ENCODE peak calls at places on chromosomes 4 and X, in five cellular contexts. One of them, this sample, is unnamed.

GRCh38 chr4:78645853-78646757 is 94.5 kb downstream of the ANXA3 start:
- DNase-seq in lower leg skin: peak; percentile 95
- DNase-seq in A549: peak; percentile 21
- DNase-seq in Peyer's patch: peak; percentile 77
- DNase-seq in upper lobe of left lung: no peak
- DNase-seq in this sample: peak; percentile 75

GRCh38 chr4:131551306-131551705 is 1597.8 kb upstream of the PCDH10 start:
- DNase-seq in lower leg skin: no peak
- DNase-seq in A549: no peak
- DNase-seq in Peyer's patch: no peak
- DNase-seq in upper lobe of left lung: no peak
- DNase-seq in this sample: no peak

GRCh38 chr4:2009651-2010233 is 968 bp upstream of the NELFA start:
- DNase-seq in lower leg skin: peak; percentile 88
- DNase-seq in A549: peak; percentile 83
- DNase-seq in Peyer's patch: peak; percentile 80
- DNase-seq in upper lobe of left lung: peak; percentile 84
- DNase-seq in this sample: no peak

GRCh38 chr4:109009909-109010308 is 247.1 kb upstream of the ETNPPL start:
- DNase-seq in lower leg skin: no peak
- DNase-seq in A549: no peak
- DNase-seq in Peyer's patch: no peak
- DNase-seq in upper lobe of left lung: no peak
- DNase-seq in this sample: no peak

GRCh38 chrX:69535661-69536060 is 31.5 kb downstream of the NALF2 start:
- DNase-seq in lower leg skin: peak; percentile 37
- DNase-seq in A549: no peak
- DNase-seq in Peyer's patch: no peak
- DNase-seq in upper lobe of left lung: no peak
- DNase-seq in this sample: no peak

GRCh38 chrX:107450823-107451509 is 1.5 kb downstream of the FRMPD3 start:
- DNase-seq in lower leg skin: no peak
- DNase-seq in A549: peak; percentile 16
- DNase-seq in Peyer's patch: no peak
- DNase-seq in upper lobe of left lung: no peak
- DNase-seq in this sample: no peak

GRCh38 chrX:153922932-153923857 is 2.9 kb downstream of the ARHGAP4 start:
- DNase-seq in lower leg skin: no peak
- DNase-seq in A549: peak; percentile 69
- DNase-seq in Peyer's patch: peak; percentile 80
- DNase-seq in upper lobe of left lung: no peak
- DNase-seq in this sample: peak; percentile 82

GRCh38 chrX:124209792-124210576 is 122.5 kb upstream of the TEX13D start:
- DNase-seq in lower leg skin: no peak
- DNase-seq in A549: no peak
- DNase-seq in Peyer's patch: no peak
- DNase-seq in upper lobe of left lung: no peak
- DNase-seq in this sample: no peak

GRCh38 chrX:104105863-104106262 is 6.5 kb upstream of the ZCCHC18 start:
- DNase-seq in lower leg skin: no peak
- DNase-seq in A549: no peak
- DNase-seq in Peyer's patch: no peak
- DNase-seq in upper lobe of left lung: no peak
- DNase-seq in this sample: no peak

GRCh38 chrX:104098919-104099318 is 13.4 kb upstream of the ZCCHC18 start:
- DNase-seq in lower leg skin: no peak
- DNase-seq in A549: no peak
- DNase-seq in Peyer's patch: no peak
- DNase-seq in upper lobe of left lung: no peak
- DNase-seq in this sample: no peak

GRCh38 chrX:104108955-104109354 is 3.4 kb upstream of the ZCCHC18 start:
- DNase-seq in lower leg skin: no peak
- DNase-seq in A549: no peak
- DNase-seq in Peyer's patch: peak; percentile 49
- DNase-seq in upper lobe of left lung: no peak
- DNase-seq in this sample: no peak

GRCh38 chrX:104105330-104105729 is 7.0 kb upstream of the ZCCHC18 start:
- DNase-seq in lower leg skin: no peak
- DNase-seq in A549: no peak
- DNase-seq in Peyer's patch: no peak
- DNase-seq in upper lobe of left lung: no peak
- DNase-seq in this sample: no peak

GRCh38 chrX:104104676-104105075 is 7.6 kb upstream of the ZCCHC18 start:
- DNase-seq in lower leg skin: no peak
- DNase-seq in A549: no peak
- DNase-seq in Peyer's patch: no peak
- DNase-seq in upper lobe of left lung: peak; percentile 29
- DNase-seq in this sample: no peak
- H3K4me3 ChIP-seq in lower leg skin: no peak overlapping the region
- H3K4me3 ChIP-seq in A549: no peak overlapping the region
- H3K4me3 ChIP-seq in Peyer's patch: no peak overlapping the region
- H3K4me3 ChIP-seq in upper lobe of left lung: no peak overlapping the region
- H3K4me3 ChIP-seq in this sample: no peak overlapping the region

GRCh38 chr4:154779362-154779947 is 1.6 kb upstream of the RBM46 start:
- DNase-seq in lower leg skin: no peak
- DNase-seq in A549: peak; percentile 13
- DNase-seq in Peyer's patch: no peak
- DNase-seq in upper lobe of left lung: no peak
- DNase-seq in this sample: no peak
- TF ChIP-seq CTCF in lower leg skin: no peak
- TF ChIP-seq CTCF in A549: peak; percentile 57
- TF ChIP-seq CTCF in Peyer's patch: peak; percentile 73
- TF ChIP-seq CTCF in upper lobe of left lung: peak; percentile 35
- TF ChIP-seq CTCF in this sample: no peak

DNA sequence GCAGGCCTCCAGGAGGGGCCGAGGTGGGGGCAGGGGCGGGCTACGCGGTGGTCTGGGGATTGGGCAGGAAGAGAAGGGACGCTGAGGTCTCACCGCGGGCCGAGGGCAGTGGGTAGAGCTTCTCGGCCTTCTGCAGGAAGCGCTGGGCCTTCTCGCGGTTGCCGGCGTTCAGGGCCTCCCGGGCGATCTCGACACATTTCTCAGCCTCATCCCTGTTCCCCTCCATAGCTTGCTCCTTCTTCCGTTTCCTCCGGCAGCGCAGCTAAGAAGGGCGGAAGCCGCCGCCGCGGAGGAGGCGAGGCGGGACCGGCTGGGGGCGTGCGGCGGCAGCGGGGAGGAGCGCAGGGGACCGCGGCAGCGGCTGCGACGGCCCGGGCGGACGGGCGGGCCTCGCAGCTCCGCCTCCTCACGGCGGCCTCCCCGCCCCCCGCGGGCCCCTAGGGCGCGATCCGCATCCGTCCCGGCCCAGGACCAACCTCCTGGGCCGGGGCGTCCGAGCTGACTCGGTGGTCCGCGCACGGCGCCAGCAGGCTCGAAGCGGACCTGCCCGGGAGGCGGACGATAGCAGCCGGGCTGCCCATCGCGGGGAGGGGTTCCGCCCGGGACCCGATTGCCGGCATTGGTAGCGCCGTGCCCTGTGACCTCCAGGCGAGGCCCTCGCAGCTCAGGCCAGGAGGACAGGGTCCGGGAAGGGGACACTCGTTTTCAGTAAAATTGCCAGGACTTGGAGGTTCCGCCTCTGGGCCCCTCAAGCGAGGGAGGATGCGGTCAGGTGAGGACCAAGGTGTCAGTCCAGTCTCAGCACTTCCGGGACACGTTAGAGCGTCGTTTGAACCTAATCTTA is at the start of gene DNAJB14:
- DNase-seq in lower leg skin: peak; percentile 95
- DNase-seq in A549: no peak
- DNase-seq in Peyer's patch: peak; percentile 90
- DNase-seq in upper lobe of left lung: peak; percentile 96
- DNase-seq in this sample: peak; percentile 75
- TF ChIP-seq POLR2A in lower leg skin: no peak
- TF ChIP-seq POLR2A in A549: peak; percentile 60
- TF ChIP-seq POLR2A in Peyer's patch: peak; percentile 31
- TF ChIP-seq POLR2A in upper lobe of left lung: peak; percentile 71
- TF ChIP-seq POLR2A in this sample: peak; percentile 48

GRCh38 chr4:183430317-183430986 is 14.0 kb upstream of the CDKN2AIP start:
- DNase-seq in lower leg skin: no peak
- DNase-seq in A549: no peak
- DNase-seq in Peyer's patch: peak; percentile 48
- DNase-seq in upper lobe of left lung: no peak
- DNase-seq in this sample: peak; percentile 28
- H3K4me3 ChIP-seq in lower leg skin: no peak overlapping the region
- H3K4me3 ChIP-seq in A549: no peak overlapping the region
- H3K4me3 ChIP-seq in Peyer's patch: no peak overlapping the region
- H3K4me3 ChIP-seq in upper lobe of left lung: no peak overlapping the region
- H3K4me3 ChIP-seq in this sample: no peak overlapping the region

GRCh38 chr4:40719008-40719623 is 30.6 kb upstream of the NSUN7 start:
- DNase-seq in lower leg skin: no peak
- DNase-seq in A549: peak; percentile 46
- DNase-seq in Peyer's patch: peak; percentile 59
- DNase-seq in upper lobe of left lung: no peak
- DNase-seq in this sample: no peak
- TF ChIP-seq CTCF in lower leg skin: no peak
- TF ChIP-seq CTCF in A549: peak; percentile 80
- TF ChIP-seq CTCF in Peyer's patch: peak; percentile 75
- TF ChIP-seq CTCF in upper lobe of left lung: peak; percentile 67
- TF ChIP-seq CTCF in this sample: no peak